ENCODE peak calls at places on chromosomes 3 and 15, in seven cellular contexts. One of them, this sample, is unnamed.

GRCh38 chr3:120218981-120219380 is 66.0 kb downstream of the GPR156 start:
- DNase-seq in HT-29: no peak
- DNase-seq in activated naive CD8-positive, alpha-beta T cell treated with anti-CD3 and anti-CD28 coated beads for 36 hours: no peak
- DNase-seq in non-pigmented ciliary epithelial cell: no peak
- DNase-seq in iPS DF 6.9: no peak
- DNase-seq in neural progenitor cell: no peak
- DNase-seq in NCI-H460: no peak
- DNase-seq in this sample: no peak

GRCh38 chr3:172989373-172989772 is 151.7 kb downstream of the SPATA16 start:
- DNase-seq in activated naive CD8-positive, alpha-beta T cell treated with anti-CD3 and anti-CD28 coated beads for 36 hours: no peak
- DNase-seq in non-pigmented ciliary epithelial cell: no peak
- DNase-seq in NCI-H460: no peak
- DNase-seq in neural progenitor cell: no peak
- DNase-seq in HT-29: no peak
- DNase-seq in iPS DF 6.9: no peak
- DNase-seq in this sample: no peak

GRCh38 chr3:50170689-50171088 is 15.6 kb downstream of the SEMA3F start:
- DNase-seq in NCI-H460: peak; percentile 67
- DNase-seq in non-pigmented ciliary epithelial cell: no peak
- DNase-seq in iPS DF 6.9: no peak
- DNase-seq in activated naive CD8-positive, alpha-beta T cell treated with anti-CD3 and anti-CD28 coated beads for 36 hours: no peak
- DNase-seq in HT-29: no peak
- DNase-seq in neural progenitor cell: no peak
- DNase-seq in this sample: no peak

GRCh38 chr3:48247401-48247807 is 6.5 kb downstream of the ZNF589 start:
- DNase-seq in neural progenitor cell: no peak
- DNase-seq in activated naive CD8-positive, alpha-beta T cell treated with anti-CD3 and anti-CD28 coated beads for 36 hours: no peak
- DNase-seq in non-pigmented ciliary epithelial cell: no peak
- DNase-seq in NCI-H460: no peak
- DNase-seq in HT-29: no peak
- DNase-seq in iPS DF 6.9: no peak
- DNase-seq in this sample: no peak

GRCh38 chr3:56421205-56421604 is 47.1 kb downstream of the ERC2 start:
- DNase-seq in activated naive CD8-positive, alpha-beta T cell treated with anti-CD3 and anti-CD28 coated beads for 36 hours: peak; percentile 5
- DNase-seq in HT-29: no peak
- DNase-seq in NCI-H460: no peak
- DNase-seq in iPS DF 6.9: no peak
- DNase-seq in non-pigmented ciliary epithelial cell: no peak
- DNase-seq in neural progenitor cell: no peak
- DNase-seq in this sample: no peak

GRCh38 chr15:66650433-66650832 is 51.6 kb upstream of the SMAD6 start:
- DNase-seq in activated naive CD8-positive, alpha-beta T cell treated with anti-CD3 and anti-CD28 coated beads for 36 hours: no peak
- DNase-seq in iPS DF 6.9: no peak
- DNase-seq in non-pigmented ciliary epithelial cell: no peak
- DNase-seq in neural progenitor cell: no peak
- DNase-seq in NCI-H460: no peak
- DNase-seq in HT-29: no peak
- DNase-seq in this sample: no peak

GRCh38 chr3:194339836-194340235 is 11.3 kb downstream of the CPN2 start:
- DNase-seq in non-pigmented ciliary epithelial cell: no peak
- DNase-seq in HT-29: no peak
- DNase-seq in activated naive CD8-positive, alpha-beta T cell treated with anti-CD3 and anti-CD28 coated beads for 36 hours: no peak
- DNase-seq in neural progenitor cell: no peak
- DNase-seq in NCI-H460: no peak
- DNase-seq in iPS DF 6.9: no peak
- DNase-seq in this sample: no peak

GRCh38 chr15:100771745-100772144 is 107.9 kb upstream of the ALDH1A3 start:
- DNase-seq in HT-29: no peak
- DNase-seq in activated naive CD8-positive, alpha-beta T cell treated with anti-CD3 and anti-CD28 coated beads for 36 hours: no peak
- DNase-seq in neural progenitor cell: no peak
- DNase-seq in iPS DF 6.9: no peak
- DNase-seq in NCI-H460: no peak
- DNase-seq in non-pigmented ciliary epithelial cell: no peak
- DNase-seq in this sample: no peak

GRCh38 chr15:60580068-60580467 is 101.1 kb upstream of the ICE2 start:
- DNase-seq in HT-29: no peak
- DNase-seq in non-pigmented ciliary epithelial cell: no peak
- DNase-seq in activated naive CD8-positive, alpha-beta T cell treated with anti-CD3 and anti-CD28 coated beads for 36 hours: no peak
- DNase-seq in iPS DF 6.9: no peak
- DNase-seq in neural progenitor cell: no peak
- DNase-seq in NCI-H460: no peak
- DNase-seq in this sample: no peak

GRCh38 chr15:75233504-75234190 is 24.5 kb upstream of the GOLGA6C start:
- DNase-seq in HT-29: no peak
- DNase-seq in iPS DF 6.9: no peak
- DNase-seq in activated naive CD8-positive, alpha-beta T cell treated with anti-CD3 and anti-CD28 coated beads for 36 hours: no peak
- DNase-seq in NCI-H460: no peak
- DNase-seq in neural progenitor cell: no peak
- DNase-seq in non-pigmented ciliary epithelial cell: no peak
- DNase-seq in this sample: no peak

GRCh38 chr3:24264748-24265158 is 229.9 kb downstream of the THRB start:
- DNase-seq in activated naive CD8-positive, alpha-beta T cell treated with anti-CD3 and anti-CD28 coated beads for 36 hours: peak; percentile 1
- DNase-seq in non-pigmented ciliary epithelial cell: peak; percentile 14
- DNase-seq in iPS DF 6.9: no peak
- DNase-seq in neural progenitor cell: peak; percentile 58
- DNase-seq in HT-29: peak; percentile 52
- DNase-seq in NCI-H460: peak; percentile 45
- DNase-seq in this sample: no peak

GRCh38 chr3:142897807-142898206 is 8.9 kb upstream of the PCOLCE2 start:
- DNase-seq in NCI-H460: no peak
- DNase-seq in activated naive CD8-positive, alpha-beta T cell treated with anti-CD3 and anti-CD28 coated beads for 36 hours: no peak
- DNase-seq in neural progenitor cell: no peak
- DNase-seq in HT-29: no peak
- DNase-seq in iPS DF 6.9: no peak
- DNase-seq in non-pigmented ciliary epithelial cell: no peak
- DNase-seq in this sample: no peak

GRCh38 chr3:183283886-183284285 is 30.8 kb downstream of the B3GNT5 start:
- DNase-seq in NCI-H460: no peak
- DNase-seq in iPS DF 6.9: no peak
- DNase-seq in activated naive CD8-positive, alpha-beta T cell treated with anti-CD3 and anti-CD28 coated beads for 36 hours: no peak
- DNase-seq in HT-29: no peak
- DNase-seq in neural progenitor cell: no peak
- DNase-seq in non-pigmented ciliary epithelial cell: no peak
- DNase-seq in this sample: no peak

GRCh38 chr3:126548556-126549466 is 9.9 kb downstream of the C3orf22 start:
- DNase-seq in non-pigmented ciliary epithelial cell: no peak
- DNase-seq in HT-29: no peak
- DNase-seq in iPS DF 6.9: no peak
- DNase-seq in NCI-H460: no peak
- DNase-seq in activated naive CD8-positive, alpha-beta T cell treated with anti-CD3 and anti-CD28 coated beads for 36 hours: no peak
- DNase-seq in neural progenitor cell: no peak
- DNase-seq in this sample: no peak

GRCh38 chr3:39541917-39542329 is 74.4 kb downstream of the MOBP start:
- DNase-seq in non-pigmented ciliary epithelial cell: no peak
- DNase-seq in iPS DF 6.9: peak; percentile 13
- DNase-seq in NCI-H460: peak; percentile 34
- DNase-seq in HT-29: peak; percentile 25
- DNase-seq in neural progenitor cell: peak; percentile 28
- DNase-seq in activated naive CD8-positive, alpha-beta T cell treated with anti-CD3 and anti-CD28 coated beads for 36 hours: no peak
- DNase-seq in this sample: no peak

GRCh38 chr15:98412852-98413251 is 235.5 kb upstream of the IGF1R start:
- DNase-seq in iPS DF 6.9: no peak
- DNase-seq in non-pigmented ciliary epithelial cell: no peak
- DNase-seq in HT-29: no peak
- DNase-seq in activated naive CD8-positive, alpha-beta T cell treated with anti-CD3 and anti-CD28 coated beads for 36 hours: no peak
- DNase-seq in neural progenitor cell: no peak
- DNase-seq in NCI-H460: no peak
- DNase-seq in this sample: no peak

GRCh38 chr15:80699981-80700380 is 4.9 kb downstream of the ABHD17C start:
- DNase-seq in iPS DF 6.9: no peak
- DNase-seq in non-pigmented ciliary epithelial cell: no peak
- DNase-seq in HT-29: no peak
- DNase-seq in neural progenitor cell: no peak
- DNase-seq in NCI-H460: no peak
- DNase-seq in activated naive CD8-positive, alpha-beta T cell treated with anti-CD3 and anti-CD28 coated beads for 36 hours: no peak
- DNase-seq in this sample: no peak

GRCh38 chr3:129699199-129699598 is 92.7 kb upstream of the PLXND1 start:
- DNase-seq in iPS DF 6.9: no peak
- DNase-seq in neural progenitor cell: no peak
- DNase-seq in activated naive CD8-positive, alpha-beta T cell treated with anti-CD3 and anti-CD28 coated beads for 36 hours: no peak
- DNase-seq in non-pigmented ciliary epithelial cell: no peak
- DNase-seq in NCI-H460: no peak
- DNase-seq in HT-29: no peak
- DNase-seq in this sample: no peak

GRCh38 chr3:18888370-18888769 is 259.9 kb upstream of the KCNH8 start:
- DNase-seq in NCI-H460: no peak
- DNase-seq in HT-29: peak; percentile 2
- DNase-seq in activated naive CD8-positive, alpha-beta T cell treated with anti-CD3 and anti-CD28 coated beads for 36 hours: no peak
- DNase-seq in neural progenitor cell: no peak
- DNase-seq in iPS DF 6.9: no peak
- DNase-seq in non-pigmented ciliary epithelial cell: no peak
- DNase-seq in this sample: no peak

GRCh38 chr15:82177291-82178010 is 85.1 kb downstream of the EFL1 start:
- DNase-seq in iPS DF 6.9: no peak
- DNase-seq in neural progenitor cell: no peak
- DNase-seq in NCI-H460: no peak
- DNase-seq in non-pigmented ciliary epithelial cell: no peak
- DNase-seq in activated naive CD8-positive, alpha-beta T cell treated with anti-CD3 and anti-CD28 coated beads for 36 hours: no peak
- DNase-seq in HT-29: no peak
- DNase-seq in this sample: no peak

GRCh38 chr3:101381809-101382208 is 61.4 kb upstream of the IMPG2 start:
- DNase-seq in HT-29: peak; percentile 71
- DNase-seq in NCI-H460: peak; percentile 17
- DNase-seq in non-pigmented ciliary epithelial cell: no peak
- DNase-seq in activated naive CD8-positive, alpha-beta T cell treated with anti-CD3 and anti-CD28 coated beads for 36 hours: no peak
- DNase-seq in neural progenitor cell: peak; percentile 51
- DNase-seq in iPS DF 6.9: no peak
- DNase-seq in this sample: no peak

GRCh38 chr3:15796771-15797599 is 794 bp downstream of the ANKRD28 start:
- DNase-seq in activated naive CD8-positive, alpha-beta T cell treated with anti-CD3 and anti-CD28 coated beads for 36 hours: no peak
- DNase-seq in neural progenitor cell: peak; percentile 60
- DNase-seq in iPS DF 6.9: no peak
- DNase-seq in HT-29: peak; percentile 32
- DNase-seq in non-pigmented ciliary epithelial cell: no peak
- DNase-seq in NCI-H460: no peak
- DNase-seq in this sample: no peak

GRCh38 chr3:102466001-102466400 is 31.2 kb downstream of the ZPLD1 start:
- DNase-seq in NCI-H460: no peak
- DNase-seq in HT-29: peak; percentile 10
- DNase-seq in activated naive CD8-positive, alpha-beta T cell treated with anti-CD3 and anti-CD28 coated beads for 36 hours: no peak
- DNase-seq in neural progenitor cell: no peak
- DNase-seq in non-pigmented ciliary epithelial cell: no peak
- DNase-seq in iPS DF 6.9: no peak
- DNase-seq in this sample: no peak